ENCODE peak calls at places on chromosomes 2 and 18, in four cellular contexts. E is NCI-H146; L is effector CD4-positive, alpha-beta T cell; W is T-helper 17 cell. T is an unnamed sample.

GRCh38 chr2:37230581-37230980 is 815 bp downstream of the CEBPZ start:
- DNase-seq in E (peak), L (no peak), W (no peak), T (no peak)

GRCh38 chr2:181953773-181954537 is 31.7 kb upstream of the PPP1R1C start:
- DNase-seq in E (no peak), L (peak), W (peak), T (no peak)

GRCh38 chr2:226837787-226838603 is 2.1 kb downstream of the RHBDD1 start:
- DNase-seq in E (no peak), L (no peak), W (no peak), T (no peak)

GRCh38 chr2:157376041-157376440 is 50.4 kb upstream of the ERMN start:
- DNase-seq in E (no peak), L (no peak), W (no peak), T (no peak)

GRCh38 chr2:177909962-177910361 is 162.6 kb downstream of the PDE11A start:
- DNase-seq in E (no peak), L (no peak), W (no peak), T (no peak)

GRCh38 chr2:196957442-196957841 is 30.9 kb upstream of the PGAP1 start:
- DNase-seq in E (peak), L (no peak), W (no peak), T (no peak)

GRCh38 chr2:172334988-172335387 is 92.4 kb upstream of the ITGA6 start:
- DNase-seq in E (no peak), L (no peak), W (no peak), T (no peak)

GRCh38 chr18:33673689-33674088 is 95.7 kb downstream of the ASXL3 start:
- DNase-seq in E (no peak), L (no peak), W (no peak), T (no peak)

GRCh38 chr2:98099939-98100743 is 13.2 kb downstream of the VWA3B start:
- DNase-seq in E (no peak), L (no peak), W (no peak), T (no peak)

GRCh38 chr2:9103663-9104277 is 100.3 kb upstream of the MBOAT2 start:
- DNase-seq in E (no peak), L (no peak), W (no peak), T (no peak)

GRCh38 chr2:21633531-21634310 is 510.0 kb downstream of the TDRD15 start:
- DNase-seq in E (no peak), L (no peak), W (no peak), T (no peak)

GRCh38 chr2:23757686-23758433 is 169.1 kb downstream of the ATAD2B start:
- DNase-seq in E (no peak), L (no peak), W (no peak), T (no peak)

GRCh38 chr2:26612522-26613240 is 28.5 kb downstream of the CIB4 start:
- DNase-seq in E (peak), L (no peak), W (no peak), T (no peak)

GRCh38 chr2:20430461-20431302 is 16.2 kb upstream of the RHOB start:
- DNase-seq in E (no peak), L (no peak), W (no peak), T (no peak)

GRCh38 chr18:58113337-58113736 is 69.3 kb downstream of the NEDD4L start:
- DNase-seq in E (no peak), L (no peak), W (no peak), T (no peak)

GRCh38 chr18:26301681-26302080 is 75.4 kb downstream of the TAF4B start:
- DNase-seq in E (no peak), L (no peak), W (no peak), T (no peak)

GRCh38 chr2:25341031-25341727 is 546 bp downstream of the DNMT3A start:
- DNase-seq in E (peak), L (no peak), W (peak), T (no peak)

GRCh38 chr2:30225131-30225762 is 6.1 kb upstream of the LBH start:
- DNase-seq in E (no peak), L (no peak), W (no peak), T (no peak)